ENCODE peak calls at places on chromosomes 7 and 10, in five cellular contexts. I is body of pancreas, U is cardiac fibroblast, T is lung, M is cardiac muscle cell. J is an unnamed sample.
A peak's percentile ranks its signal among the peaks of the same experiment; 100 is the strongest.

GRCh38 chr7:137873524-137873923 is 26.8 kb upstream of the DGKI start:
- DNase-seq in U (peak; percentile 35), M (peak; percentile 32), T (no peak), I (no peak), J (no peak)

GRCh38 chr7:154986200-154986599 is 16.7 kb downstream of the PAXIP1 start:
- DNase-seq in T (no peak), U (no peak), M (no peak), I (no peak), J (no peak)

GRCh38 chr10:32411797-32412498 is 34.0 kb upstream of the CCDC7 start:
- DNase-seq in I (no peak), U (peak; percentile 6), T (no peak), M (no peak), J (no peak)

GRCh38 chr7:50393547-50394252 is 56.5 kb downstream of the FIGNL1 start:
- DNase-seq in U (no peak), I (no peak), T (no peak), M (no peak), J (no peak)

GRCh38 chr7:96949766-96950165 is 55.6 kb upstream of the DLX6 start:
- DNase-seq in M (no peak), I (peak; percentile 9), T (no peak), U (no peak), J (no peak)

GRCh38 chr7:42070068-42070467 is 166.9 kb downstream of the GLI3 start:
- DNase-seq in T (no peak), M (peak; percentile 64), U (peak; percentile 46), I (no peak), J (no peak)

GRCh38 chr10:5338010-5338409 is 26.8 kb upstream of the UCN3 start:
- DNase-seq in T (no peak), M (no peak), I (no peak), U (no peak), J (no peak)

GRCh38 chr10:79293841-79294705 is 53.2 kb upstream of the PPIF start:
- DNase-seq in U (peak; percentile 23), M (no peak), I (no peak), T (peak; percentile 71), J (no peak)

GRCh38 chr7:33903770-33904679 is 1.3 kb upstream of the BMPER start:
- DNase-seq in I (peak; percentile 23), M (peak; percentile 72), T (no peak), U (peak; percentile 80), J (no peak)

GRCh38 chr7:148035950-148036349 is 554.6 kb upstream of the C7orf33 start:
- DNase-seq in U (no peak), T (no peak), I (no peak), M (no peak), J (no peak)

GRCh38 chr7:47951374-47951773 is 3.1 kb upstream of the PKD1L1 start:
- DNase-seq in U (no peak), T (no peak), I (no peak), M (no peak), J (no peak)

GRCh38 chr10:125002423-125003145 is 60.7 kb downstream of the ZRANB1 start:
- DNase-seq in T (no peak), U (no peak), I (peak; percentile 4), M (no peak), J (peak; percentile 16)

GRCh38 chr7:124724516-124725192 is 40.9 kb downstream of the GPR37 start:
- DNase-seq in T (no peak), M (no peak), I (no peak), U (no peak), J (no peak)

GRCh38 chr10:91944880-91945630 is 21.5 kb downstream of the BTAF1 start:
- DNase-seq in M (peak; percentile 6), I (no peak), U (no peak), T (no peak), J (no peak)

GRCh38 chr7:102291056-102291915 is 4.6 kb downstream of the SH2B2 start:
- DNase-seq in U (no peak), I (no peak), M (no peak), T (no peak), J (no peak)

GRCh38 chr10:6349846-6350245 is 147.1 kb downstream of the PFKFB3 start:
- DNase-seq in I (no peak), M (no peak), T (no peak), U (no peak), J (no peak)

GRCh38 chr7:82859106-82859850 is 303.4 kb downstream of the PCLO start:
- DNase-seq in T (no peak), M (no peak), I (no peak), U (peak; percentile 2), J (no peak)

GRCh38 chr7:23927709-23928108 is 217.7 kb downstream of the STK31 start:
- DNase-seq in U (no peak), I (no peak), T (no peak), M (no peak), J (no peak)

GRCh38 chr10:77486511-77486910 is 151.1 kb downstream of the KCNMA1 start:
- DNase-seq in U (no peak), T (no peak), M (no peak), I (no peak), J (no peak)

GRCh38 chr7:124652237-124652636 is 113.4 kb downstream of the GPR37 start:
- DNase-seq in I (no peak), M (no peak), T (no peak), U (no peak), J (no peak)

GRCh38 chr7:111992601-111993000 is 213.6 kb downstream of the DOCK4 start:
- DNase-seq in U (no peak), M (no peak), I (no peak), T (no peak), J (no peak)

GRCh38 chr7:121798896-121799295 is 74.1 kb upstream of the PTPRZ1 start:
- DNase-seq in T (no peak), U (no peak), I (no peak), M (no peak), J (no peak)

GRCh38 chr7:155918720-155919399 is 106.6 kb upstream of the SHH start:
- DNase-seq in U (peak; percentile 94), M (peak; percentile 80), I (peak; percentile 80), T (peak; percentile 41), J (no peak)

GRCh38 chr7:14191686-14192098 is 202.2 kb upstream of the ETV1 start:
- DNase-seq in M (peak; percentile 7), T (no peak), I (no peak), U (peak; percentile 14), J (no peak)

GRCh38 chr7:45185028-45185863 is 27.7 kb downstream of the RAMP3 start:
- DNase-seq in M (no peak), U (no peak), I (no peak), T (no peak), J (no peak)

GRCh38 chr7:133391220-133391619 is 138.3 kb downstream of the EXOC4 start:
- DNase-seq in I (no peak), M (no peak), U (no peak), T (no peak), J (no peak)

GRCh38 chr10:43260911-43261577 is 5.8 kb downstream of the RASGEF1A start:
- DNase-seq in I (no peak), U (no peak), T (no peak), M (no peak), J (peak; percentile 14)

GRCh38 chr7:99036531-99037175 is 107.3 kb downstream of the SMURF1 start:
- DNase-seq in I (no peak), T (no peak), U (peak; percentile 56), M (peak; percentile 60), J (no peak)
- TF ChIP-seq CTCF in I (peak; percentile 20), T (no peak), U (peak; percentile 42), M (peak; percentile 44), J (no peak)

DNA sequence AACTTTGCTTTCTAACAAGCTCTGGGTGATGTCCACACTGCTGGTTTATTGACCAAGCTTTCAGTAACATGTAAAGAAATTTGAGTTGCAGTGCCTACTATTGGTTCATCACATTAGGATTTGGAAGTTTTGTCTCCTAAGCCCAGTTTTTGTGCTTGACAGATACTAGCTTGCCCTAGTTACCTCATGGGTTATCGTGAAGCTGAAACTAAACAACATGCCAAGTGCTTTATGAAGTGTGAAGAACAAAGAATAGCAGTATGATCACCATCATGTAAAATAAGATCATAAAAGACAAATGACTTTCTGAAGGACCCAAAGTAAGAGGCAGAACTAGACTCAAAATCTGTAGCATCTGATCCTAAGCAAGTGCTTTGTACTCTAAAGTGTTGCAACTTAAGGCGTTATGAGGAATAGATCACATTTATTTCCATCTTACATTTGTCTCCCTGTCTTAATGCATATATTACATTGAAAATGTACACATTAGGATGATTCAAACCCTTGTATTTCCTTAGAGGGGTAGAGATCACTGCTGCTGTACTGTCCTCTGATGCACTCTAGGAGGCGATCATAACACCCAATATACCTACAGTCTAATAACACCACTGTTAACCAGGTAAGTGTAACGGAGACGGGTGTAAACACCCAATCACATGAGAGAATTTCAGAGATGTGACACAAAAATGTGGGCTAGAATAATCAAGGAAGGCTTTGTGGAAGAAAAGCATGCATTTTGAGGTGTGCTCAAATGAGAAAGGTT is 71.3 kb downstream of the NRCAM start:
- DNase-seq in U (no peak), T (no peak), I (no peak), M (no peak), J (no peak)
- TF ChIP-seq CTCF in U (peak; percentile 5), T (no peak), I (peak; percentile 12), M (no peak), J (no peak)

GRCh38 chr10:17183110-17183509 is 18.4 kb downstream of the TRDMT1 start:
- DNase-seq in T (no peak), U (no peak), I (no peak), M (no peak), J (no peak)
- TF ChIP-seq CTCF in T (no peak), U (peak; percentile 20), I (no peak), M (peak; percentile 15), J (no peak)

GRCh38 chr7:93374345-93374940 is 142.3 kb downstream of the VPS50 start:
- DNase-seq in M (peak; percentile 58), T (no peak), I (no peak), U (peak; percentile 58), J (no peak)
- TF ChIP-seq CTCF in M (peak; percentile 95), T (peak; percentile 31), I (peak; percentile 53), U (peak; percentile 94), J (no peak)

GRCh38 chr10:119340893-119341235 is 133.5 kb downstream of the GRK5 start:
- DNase-seq in M (no peak), T (no peak), I (no peak), U (no peak), J (no peak)

GRCh38 chr10:119341236-119342016 is 134.1 kb downstream of the GRK5 start:
- DNase-seq in I (no peak), M (peak; percentile 74), U (peak; percentile 79), T (no peak), J (no peak)

GRCh38 chr10:119344381-119344780 is 137.0 kb downstream of the GRK5 start:
- DNase-seq in I (no peak), U (no peak), M (no peak), T (no peak), J (no peak)

GRCh38 chr10:119342017-119342734 is 134.8 kb downstream of the GRK5 start:
- DNase-seq in M (peak; percentile 72), I (peak; percentile 30), U (no peak), T (no peak), J (no peak)

GRCh38 chr10:119343001-119343601 is 135.7 kb downstream of the GRK5 start:
- DNase-seq in I (no peak), T (no peak), U (no peak), M (no peak), J (no peak)
- TF ChIP-seq CTCF in I (no peak), T (no peak), U (no peak), M (no peak), J (no peak)

J was measured in omental fat pad.